ENCODE peak calls at places on chromosomes 11 and 22, in nine cellular contexts. One of them, this sample, is unnamed. For H3K27me3, the result is how much of the 10 kb centered on the place peaks cover.

GRCh38 chr11:32426819-32427615 is 8.3 kb downstream of the WT1 start:
- DNase-seq in tibial nerve: no peak
- DNase-seq in uterus: peak
- DNase-seq in heart left ventricle: peak
- DNase-seq in right lobe of liver: no peak
- DNase-seq in testis: peak
- DNase-seq in ovary: peak
- DNase-seq in adrenal gland: no peak
- DNase-seq in transverse colon: no peak
- DNase-seq in this sample: no peak

GRCh38 chr22:19796169-19796568 is 35.6 kb downstream of the TBX1 start:
- DNase-seq in tibial nerve: no peak
- DNase-seq in uterus: no peak
- DNase-seq in heart left ventricle: peak
- DNase-seq in right lobe of liver: no peak
- DNase-seq in testis: no peak
- DNase-seq in ovary: no peak
- DNase-seq in adrenal gland: no peak
- DNase-seq in transverse colon: no peak
- DNase-seq in this sample: no peak

GRCh38 chr11:78261869-78262637 is 73.3 kb downstream of the USP35 start:
- DNase-seq in tibial nerve: no peak
- DNase-seq in uterus: no peak
- DNase-seq in heart left ventricle: no peak
- DNase-seq in right lobe of liver: no peak
- DNase-seq in testis: no peak
- DNase-seq in ovary: no peak
- DNase-seq in adrenal gland: no peak
- DNase-seq in transverse colon: no peak
- DNase-seq in this sample: no peak

GRCh38 chr22:27476729-27477128 is 324.8 kb downstream of the MN1 start:
- DNase-seq in tibial nerve: no peak
- DNase-seq in uterus: no peak
- DNase-seq in heart left ventricle: no peak
- DNase-seq in right lobe of liver: no peak
- DNase-seq in testis: no peak
- DNase-seq in ovary: no peak
- DNase-seq in adrenal gland: peak
- DNase-seq in transverse colon: no peak
- DNase-seq in this sample: no peak

GRCh38 chr22:24376002-24376401 is 51.4 kb upstream of the ADORA2A start:
- DNase-seq in tibial nerve: no peak
- DNase-seq in uterus: no peak
- DNase-seq in heart left ventricle: no peak
- DNase-seq in right lobe of liver: no peak
- DNase-seq in testis: no peak
- DNase-seq in ovary: no peak
- DNase-seq in adrenal gland: no peak
- DNase-seq in transverse colon: no peak
- DNase-seq in this sample: no peak

GRCh38 chr22:32396746-32397145 is 15.3 kb downstream of the RTCB start:
- DNase-seq in tibial nerve: no peak
- DNase-seq in uterus: no peak
- DNase-seq in heart left ventricle: no peak
- DNase-seq in right lobe of liver: no peak
- DNase-seq in testis: no peak
- DNase-seq in ovary: no peak
- DNase-seq in adrenal gland: no peak
- DNase-seq in transverse colon: no peak
- DNase-seq in this sample: no peak

GRCh38 chr11:116901211-116901610 is 63.8 kb upstream of the APOA1 start:
- DNase-seq in tibial nerve: no peak
- DNase-seq in uterus: no peak
- DNase-seq in heart left ventricle: no peak
- DNase-seq in right lobe of liver: no peak
- DNase-seq in testis: no peak
- DNase-seq in ovary: no peak
- DNase-seq in adrenal gland: no peak
- DNase-seq in transverse colon: no peak
- DNase-seq in this sample: no peak

GRCh38 chr11:96538104-96538503 is 148.3 kb downstream of the JRKL start:
- DNase-seq in tibial nerve: no peak
- DNase-seq in uterus: no peak
- DNase-seq in heart left ventricle: no peak
- DNase-seq in right lobe of liver: no peak
- DNase-seq in testis: no peak
- DNase-seq in ovary: no peak
- DNase-seq in adrenal gland: no peak
- DNase-seq in transverse colon: no peak
- DNase-seq in this sample: no peak

GRCh38 chr22:36445158-36445668 is 36.2 kb downstream of the TXN2 start:
- DNase-seq in tibial nerve: no peak
- DNase-seq in uterus: peak
- DNase-seq in heart left ventricle: peak
- DNase-seq in right lobe of liver: no peak
- DNase-seq in testis: peak
- DNase-seq in ovary: peak
- DNase-seq in adrenal gland: peak
- DNase-seq in transverse colon: no peak
- DNase-seq in this sample: no peak

GRCh38 chr11:79727221-79727620 is 286.4 kb upstream of the TENM4 start:
- DNase-seq in tibial nerve: no peak
- DNase-seq in uterus: no peak
- DNase-seq in heart left ventricle: no peak
- DNase-seq in right lobe of liver: no peak
- DNase-seq in testis: no peak
- DNase-seq in ovary: no peak
- DNase-seq in adrenal gland: no peak
- DNase-seq in transverse colon: no peak
- DNase-seq in this sample: no peak

GRCh38 chr11:125262194-125262824 is 97.8 kb downstream of the PKNOX2 start:
- DNase-seq in tibial nerve: no peak
- DNase-seq in uterus: no peak
- DNase-seq in heart left ventricle: no peak
- DNase-seq in right lobe of liver: no peak
- DNase-seq in testis: peak
- DNase-seq in ovary: peak
- DNase-seq in adrenal gland: no peak
- DNase-seq in transverse colon: no peak
- DNase-seq in this sample: no peak

GRCh38 chr11:575324-575995 is 810 bp upstream of the PHRF1 start:
- DNase-seq in tibial nerve: no peak
- DNase-seq in uterus: peak
- DNase-seq in heart left ventricle: peak
- DNase-seq in right lobe of liver: no peak
- DNase-seq in testis: no peak
- DNase-seq in ovary: peak
- DNase-seq in adrenal gland: no peak
- DNase-seq in transverse colon: no peak
- DNase-seq in this sample: no peak

GRCh38 chr22:49936973-49937757 is 18.7 kb downstream of the CRELD2 start:
- DNase-seq in tibial nerve: no peak
- DNase-seq in uterus: no peak
- DNase-seq in heart left ventricle: no peak
- DNase-seq in right lobe of liver: no peak
- DNase-seq in testis: no peak
- DNase-seq in ovary: no peak
- DNase-seq in adrenal gland: no peak
- DNase-seq in transverse colon: no peak
- DNase-seq in this sample: no peak

GRCh38 chr11:78040691-78041379 is 17.8 kb upstream of the KCTD14 start:
- DNase-seq in tibial nerve: no peak
- DNase-seq in uterus: no peak
- DNase-seq in heart left ventricle: no peak
- DNase-seq in right lobe of liver: no peak
- DNase-seq in testis: no peak
- DNase-seq in ovary: no peak
- DNase-seq in adrenal gland: no peak
- DNase-seq in transverse colon: no peak
- DNase-seq in this sample: no peak

GRCh38 chr22:17314472-17314871 is 54.8 kb upstream of the CECR2 start:
- DNase-seq in tibial nerve: no peak
- DNase-seq in uterus: no peak
- DNase-seq in heart left ventricle: no peak
- DNase-seq in right lobe of liver: no peak
- DNase-seq in testis: no peak
- DNase-seq in ovary: no peak
- DNase-seq in adrenal gland: no peak
- DNase-seq in transverse colon: no peak
- DNase-seq in this sample: no peak

GRCh38 chr11:11407065-11407737 is 54.2 kb upstream of the CSNK2A3 start:
- DNase-seq in tibial nerve: no peak
- DNase-seq in uterus: no peak
- DNase-seq in heart left ventricle: no peak
- DNase-seq in right lobe of liver: peak
- DNase-seq in testis: peak
- DNase-seq in ovary: no peak
- DNase-seq in adrenal gland: peak
- DNase-seq in transverse colon: peak
- DNase-seq in this sample: no peak

GRCh38 chr11:19353287-19353686 is 112.5 kb upstream of the E2F8 start:
- DNase-seq in tibial nerve: no peak
- DNase-seq in uterus: no peak
- DNase-seq in heart left ventricle: no peak
- DNase-seq in right lobe of liver: no peak
- DNase-seq in testis: no peak
- DNase-seq in ovary: no peak
- DNase-seq in adrenal gland: no peak
- DNase-seq in transverse colon: no peak
- DNase-seq in this sample: no peak

GRCh38 chr22:43090130-43090789 is 1.1 kb upstream of the TTLL1 start:
- DNase-seq in tibial nerve: peak
- DNase-seq in uterus: peak
- DNase-seq in heart left ventricle: no peak
- DNase-seq in right lobe of liver: peak
- DNase-seq in testis: peak
- DNase-seq in ovary: peak
- DNase-seq in adrenal gland: peak
- DNase-seq in transverse colon: peak
- DNase-seq in this sample: peak

GRCh38 chr11:127919206-127920000 is 668.0 kb downstream of the ETS1 start:
- DNase-seq in tibial nerve: no peak
- DNase-seq in uterus: no peak
- DNase-seq in heart left ventricle: no peak
- DNase-seq in right lobe of liver: no peak
- DNase-seq in testis: no peak
- DNase-seq in ovary: no peak
- DNase-seq in adrenal gland: no peak
- DNase-seq in transverse colon: no peak
- DNase-seq in this sample: no peak

GRCh38 chr22:31604137-31604705 is 57.8 kb downstream of the PISD start:
- DNase-seq in tibial nerve: no peak
- DNase-seq in uterus: no peak
- DNase-seq in heart left ventricle: no peak
- DNase-seq in right lobe of liver: no peak
- DNase-seq in testis: no peak
- DNase-seq in ovary: no peak
- DNase-seq in adrenal gland: no peak
- DNase-seq in transverse colon: no peak
- DNase-seq in this sample: no peak

GRCh38 chr11:132976115-132976514 is 556.2 kb downstream of the OPCML start:
- DNase-seq in tibial nerve: no peak
- DNase-seq in uterus: no peak
- DNase-seq in heart left ventricle: no peak
- DNase-seq in right lobe of liver: no peak
- DNase-seq in testis: no peak
- DNase-seq in ovary: no peak
- DNase-seq in adrenal gland: no peak
- DNase-seq in transverse colon: no peak
- DNase-seq in this sample: no peak

GRCh38 chr22:41619979-41620645 is 731 bp downstream of the DESI1 start:
- DNase-seq in tibial nerve: peak
- DNase-seq in uterus: peak
- DNase-seq in heart left ventricle: peak
- DNase-seq in right lobe of liver: peak
- DNase-seq in testis: peak
- DNase-seq in ovary: peak
- DNase-seq in adrenal gland: peak
- DNase-seq in transverse colon: peak
- DNase-seq in this sample: peak

GRCh38 chr11:2206291-2206690 is 34.7 kb upstream of the TH start:
- DNase-seq in tibial nerve: no peak
- DNase-seq in uterus: peak
- DNase-seq in heart left ventricle: peak
- DNase-seq in right lobe of liver: peak
- DNase-seq in testis: no peak
- DNase-seq in ovary: peak
- DNase-seq in adrenal gland: peak
- DNase-seq in transverse colon: no peak
- DNase-seq in this sample: peak
- TF ChIP-seq CTCF in tibial nerve: no peak
- TF ChIP-seq CTCF in uterus: no peak
- TF ChIP-seq CTCF in heart left ventricle: no peak
- TF ChIP-seq CTCF in right lobe of liver: no peak
- TF ChIP-seq CTCF in testis: no peak
- TF ChIP-seq CTCF in ovary: no peak
- TF ChIP-seq CTCF in adrenal gland: no peak
- TF ChIP-seq CTCF in transverse colon: no peak
- TF ChIP-seq CTCF in this sample: no peak

DNA sequence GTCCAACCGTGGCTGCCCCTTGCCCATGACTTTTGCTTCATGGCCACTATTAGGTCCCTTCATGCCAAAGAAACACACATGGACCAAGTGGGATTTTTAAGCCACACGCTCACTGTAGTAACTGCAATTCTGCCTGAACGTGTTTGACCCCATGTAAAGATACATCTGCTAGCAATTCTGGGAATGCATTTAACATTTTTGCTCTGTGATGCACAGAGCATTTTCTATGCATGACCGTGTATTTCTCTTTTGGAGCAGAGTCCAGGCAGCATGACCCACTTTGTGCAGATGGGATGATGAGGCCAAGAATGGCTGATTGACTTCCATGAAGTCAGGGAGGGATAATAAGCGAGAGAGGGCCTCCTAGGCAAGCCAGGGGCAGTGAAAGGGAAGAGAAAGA is 108.5 kb downstream of the TP53I11 start:
- DNase-seq in tibial nerve: no peak
- DNase-seq in uterus: no peak
- DNase-seq in heart left ventricle: no peak
- DNase-seq in right lobe of liver: no peak
- DNase-seq in testis: no peak
- DNase-seq in ovary: no peak
- DNase-seq in adrenal gland: no peak
- DNase-seq in transverse colon: no peak
- DNase-seq in this sample: no peak
- H3K27me3 ChIP-seq in tibial nerve: under half
- H3K27me3 ChIP-seq in uterus: under half
- H3K27me3 ChIP-seq in heart left ventricle: under half
- H3K27me3 ChIP-seq in right lobe of liver: under half
- H3K27me3 ChIP-seq in testis: under half
- H3K27me3 ChIP-seq in ovary: under half
- H3K27me3 ChIP-seq in adrenal gland: under half
- H3K27me3 ChIP-seq in transverse colon: under half
- H3K27me3 ChIP-seq in this sample: under half

GRCh38 chr11:60841797-60842687 is at the start of gene CCDC86:
- DNase-seq in tibial nerve: peak
- DNase-seq in uterus: peak
- DNase-seq in heart left ventricle: peak
- DNase-seq in right lobe of liver: peak
- DNase-seq in testis: peak
- DNase-seq in ovary: peak
- DNase-seq in adrenal gland: peak
- DNase-seq in transverse colon: peak
- DNase-seq in this sample: peak
- TF ChIP-seq POLR2A in tibial nerve: no peak
- TF ChIP-seq POLR2A in uterus: no peak
- TF ChIP-seq POLR2A in heart left ventricle: peak
- TF ChIP-seq POLR2A in right lobe of liver: no peak
- TF ChIP-seq POLR2A in testis: no peak
- TF ChIP-seq POLR2A in ovary: peak
- TF ChIP-seq POLR2A in adrenal gland: peak
- TF ChIP-seq POLR2A in transverse colon: peak
- TF ChIP-seq POLR2A in this sample: no peak

GRCh38 chr11:9990221-9990973 is 303.6 kb downstream of the SBF2 start:
- DNase-seq in tibial nerve: no peak
- DNase-seq in uterus: no peak
- DNase-seq in heart left ventricle: no peak
- DNase-seq in right lobe of liver: no peak
- DNase-seq in testis: no peak
- DNase-seq in ovary: no peak
- DNase-seq in adrenal gland: no peak
- DNase-seq in transverse colon: no peak
- DNase-seq in this sample: no peak
- TF ChIP-seq CTCF in tibial nerve: no peak
- TF ChIP-seq CTCF in uterus: no peak
- TF ChIP-seq CTCF in heart left ventricle: peak
- TF ChIP-seq CTCF in right lobe of liver: peak
- TF ChIP-seq CTCF in testis: no peak
- TF ChIP-seq CTCF in ovary: no peak
- TF ChIP-seq CTCF in adrenal gland: no peak
- TF ChIP-seq CTCF in transverse colon: no peak
- TF ChIP-seq CTCF in this sample: no peak

This sample was measured in Peyer's patch.